ENCODE peak calls at places on chromosome X, in seven cellular contexts. Y, L, Q, J, C, I and H are unnamed samples.

GRCh38 chrX:44875185-44875489 is 2.1 kb downstream of the KDM6A start:
- DNase-seq in I (no peak), Q (no peak), L (no peak), C (no peak), Y (no peak), J (no peak), H (no peak)

GRCh38 chrX:55004231-55004630 is 4.1 kb downstream of the APEX2 start:
- DNase-seq in Q (no peak), L (no peak), C (no peak), Y (no peak), J (no peak), I (no peak), H (no peak)

GRCh38 chrX:138191998-138192397 is 519.5 kb downstream of the FGF13 start:
- DNase-seq in Y (peak; percentile 3), I (no peak), J (peak; percentile 10), C (no peak), Q (peak; percentile 5), L (no peak), H (no peak)

GRCh38 chrX:87805829-87806490 is 288.4 kb downstream of the KLHL4 start:
- DNase-seq in L (no peak), J (no peak), I (no peak), Y (no peak), C (no peak), Q (no peak), H (no peak)

GRCh38 chrX:153903238-153903980 is 1.1 kb upstream of the AVPR2 start:
- DNase-seq in Y (no peak), Q (peak; percentile 5), I (no peak), J (no peak), L (no peak), C (no peak), H (no peak)

GRCh38 chrX:139889760-139890159 is 43.1 kb downstream of the ATP11C start:
- DNase-seq in C (no peak), I (no peak), J (no peak), Q (no peak), L (no peak), Y (no peak), H (no peak)

GRCh38 chrX:41481264-41482109 is 34.3 kb downstream of the NYX start:
- DNase-seq in Q (no peak), Y (no peak), C (peak; percentile 21), J (no peak), I (no peak), L (no peak), H (no peak)

GRCh38 chrX:71909956-71910355 is 689 bp upstream of the NHSL2 start:
- DNase-seq in J (no peak), C (no peak), I (no peak), L (no peak), Y (peak; percentile 4), Q (peak; percentile 49), H (no peak)

GRCh38 chrX:39859991-39860861 is 237.5 kb downstream of the BCOR start:
- DNase-seq in J (no peak), I (no peak), L (no peak), Q (no peak), C (no peak), Y (peak; percentile 25), H (no peak)

DNA sequence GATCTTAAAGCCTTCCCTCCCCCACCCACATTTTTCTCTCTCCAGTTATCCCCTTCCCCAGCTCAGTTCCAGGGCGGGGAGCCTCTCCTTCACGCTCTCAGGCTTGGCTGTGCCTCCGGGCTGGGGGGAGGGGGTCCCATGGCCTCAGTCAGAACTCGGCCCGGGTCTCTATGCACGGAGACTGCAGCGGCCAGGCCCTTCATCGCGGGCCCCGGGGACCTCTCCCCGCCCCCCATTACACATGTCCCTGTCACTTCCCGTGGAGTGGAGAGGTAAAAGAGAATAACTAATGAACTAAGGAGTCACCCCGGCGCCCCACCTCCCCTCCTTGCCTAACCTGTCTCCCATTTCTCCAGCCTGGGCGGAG is 838 bp upstream of the PRICKLE3 start:
- DNase-seq in C (no peak), Y (peak; percentile 24), J (no peak), Q (no peak), I (no peak), L (no peak), H (no peak)
- H3K4me3 ChIP-seq in C (no peak overlapping the region), Y (no peak overlapping the region), J (no peak overlapping the region), Q (no peak overlapping the region), I (no peak overlapping the region), L (no peak overlapping the region), H (no peak overlapping the region)

GRCh38 chrX:23964177-23964576 is 56.4 kb downstream of the CXorf58 start:
- DNase-seq in L (no peak), C (no peak), Y (no peak), Q (no peak), J (no peak), I (no peak), H (no peak)
- TF ChIP-seq CTCF in L (no peak), C (no peak), Y (no peak), Q (no peak), J (no peak), I (no peak), H (no peak)

DNA sequence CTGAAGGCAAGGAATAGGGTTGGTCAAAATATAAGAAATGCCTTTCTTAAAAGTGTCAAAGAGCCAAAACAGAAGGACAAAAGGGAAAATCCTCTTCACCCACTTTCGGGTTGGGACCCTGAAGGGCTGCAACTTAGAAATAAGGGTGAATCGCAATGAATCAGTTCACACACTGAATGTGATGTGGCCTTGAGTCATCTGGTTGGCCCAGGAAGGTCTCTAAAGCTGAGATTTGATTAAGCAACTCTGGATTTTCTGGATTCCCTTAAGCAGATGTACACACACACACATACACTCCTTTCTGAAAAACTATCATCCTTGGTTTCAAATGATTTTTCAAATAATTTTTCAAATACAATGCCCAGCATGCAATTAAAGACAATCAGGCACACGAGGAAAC is 13.1 kb downstream of the TAB3 start:
- DNase-seq in J (no peak), Q (no peak), Y (no peak), I (no peak), L (no peak), C (no peak), H (no peak)
- H3K27ac ChIP-seq in J (no peak overlapping the region), Q (no peak overlapping the region), Y (no peak overlapping the region), I (no peak overlapping the region), L (no peak overlapping the region), C (no peak overlapping the region), H (no peak overlapping the region)

DNA sequence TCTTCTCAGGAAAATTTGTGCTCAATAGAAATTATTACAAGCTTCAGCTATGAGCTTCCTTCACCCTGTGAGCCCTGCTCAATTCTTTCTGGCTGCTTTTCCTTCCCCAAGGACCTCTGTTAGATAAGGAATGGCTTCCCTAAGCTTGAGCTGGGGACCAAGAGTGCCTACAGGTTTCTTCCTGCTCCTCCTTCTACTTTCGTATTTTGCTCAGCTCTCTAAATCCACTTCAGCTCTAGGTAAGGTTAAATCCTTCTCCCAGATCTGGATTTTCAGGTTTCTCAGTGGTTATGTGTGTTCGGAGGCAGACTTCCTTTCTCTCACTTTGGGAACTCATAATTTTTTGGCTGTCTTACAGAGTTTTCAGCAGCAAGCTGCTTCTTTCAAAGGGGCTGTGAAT is 21.9 kb upstream of the ZDHHC15 start:
- DNase-seq in Y (no peak), L (no peak), C (no peak), Q (no peak), I (no peak), J (no peak), H (no peak)
- H3K4me3 ChIP-seq in Y (no peak overlapping the region), L (no peak overlapping the region), C (no peak overlapping the region), Q (no peak overlapping the region), I (no peak overlapping the region), J (no peak overlapping the region), H (peak overlapping the region; percentile 35)

DNA sequence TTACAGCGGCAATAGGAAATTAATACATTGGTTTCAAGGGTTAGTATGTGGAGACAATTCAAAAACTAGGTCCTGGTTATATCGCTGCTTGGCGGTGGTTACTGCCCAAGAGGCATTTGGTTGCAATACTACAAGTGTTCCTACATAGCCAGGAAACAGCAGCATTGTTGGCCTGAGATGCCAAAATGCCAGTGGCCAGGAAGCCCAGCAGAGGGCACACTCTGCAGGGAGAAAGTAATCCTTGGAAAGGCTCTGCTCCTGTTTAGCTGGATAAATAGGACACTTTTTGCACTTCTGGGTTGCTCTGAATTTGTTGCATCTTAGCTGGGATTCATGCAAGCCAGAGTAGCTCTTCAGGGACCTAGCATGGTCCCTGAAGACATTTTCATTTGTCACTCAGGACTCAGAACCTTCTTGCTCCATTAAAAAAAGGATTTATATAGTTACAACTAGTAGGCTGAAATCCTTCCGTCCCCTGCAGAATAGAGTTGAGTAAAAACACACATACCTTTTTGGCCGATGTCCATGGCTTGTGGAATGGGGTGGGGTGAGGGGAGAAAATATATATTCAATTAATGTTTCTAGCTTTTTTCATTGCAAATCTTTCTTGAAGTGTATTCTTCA is 8.1 kb upstream of the GPR119 start:
- DNase-seq in J (peak; percentile 64), L (peak; percentile 72), I (no peak), C (peak; percentile 15), Y (peak; percentile 37), Q (peak; percentile 23), H (no peak)
- TF ChIP-seq CTCF in J (peak; percentile 63), L (peak; percentile 72), I (peak; percentile 63), C (peak; percentile 42), Y (peak; percentile 45), Q (peak; percentile 69), H (peak; percentile 57)

DNA sequence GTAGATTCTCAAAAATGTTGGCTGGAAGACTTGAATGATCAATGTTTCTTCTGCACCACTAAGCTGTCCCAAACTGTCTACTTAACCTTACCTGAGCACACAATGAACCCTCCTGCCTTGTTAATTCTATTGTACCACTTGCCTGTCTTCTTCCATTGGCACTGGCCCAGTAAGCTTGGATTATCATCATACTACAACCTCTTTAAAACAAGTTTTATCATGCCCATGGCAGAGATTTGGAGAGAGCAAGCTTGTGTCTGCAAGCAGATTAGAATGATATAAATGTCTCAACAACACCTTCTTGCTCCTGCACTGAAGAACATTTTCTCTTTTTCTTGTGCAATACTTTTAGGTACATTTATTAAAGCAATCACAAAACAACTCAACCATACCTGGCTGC is 74.0 kb upstream of the VMA21 start:
- DNase-seq in J (no peak), L (no peak), C (no peak), I (no peak), Y (no peak), Q (no peak), H (no peak)
- H3K27ac ChIP-seq in J (no peak overlapping the region), L (no peak overlapping the region), C (no peak overlapping the region), I (no peak overlapping the region), Y (no peak overlapping the region), Q (no peak overlapping the region), H (no peak overlapping the region)